ENCODE peak calls at places on chromosomes 4 and X, in nine cellular contexts. K, H, E, G, W, N, P, M and X are unnamed samples.

GRCh38 chrX:44244008-44244407 is 99.5 kb downstream of the EFHC2 start:
- DNase-seq in K (no peak), H (no peak), E (peak), G (peak), W (no peak), N (peak), P (peak), M (no peak), X (no peak)

GRCh38 chrX:123217077-123217476 is 33.0 kb downstream of the GRIA3 start:
- DNase-seq in K (no peak), H (no peak), E (peak), G (no peak), W (no peak), N (no peak), P (no peak), M (no peak), X (no peak)

GRCh38 chr4:6763330-6763851 is 19.1 kb upstream of the KIAA0232 start:
- DNase-seq in K (no peak), H (no peak), E (no peak), G (peak), W (no peak), N (peak), P (peak), M (peak), X (no peak)

GRCh38 chr4:96183630-96184029 is 343.7 kb downstream of the PDHA2 start:
- DNase-seq in K (no peak), H (peak), E (peak), G (no peak), W (no peak), N (no peak), P (no peak), M (no peak), X (no peak)

GRCh38 chr4:40856836-40857362 is 107.1 kb downstream of the NSUN7 start:
- DNase-seq in K (peak), H (peak), E (peak), G (peak), W (peak), N (peak), P (peak), M (peak), X (peak)

GRCh38 chr4:40626183-40626990 is 3.3 kb downstream of the RBM47 start:
- DNase-seq in K (no peak), H (no peak), E (peak), G (no peak), W (no peak), N (peak), P (peak), M (no peak), X (no peak)

GRCh38 chr4:33878710-33879109 is 2365.6 kb downstream of the ARAP2 start:
- DNase-seq in K (no peak), H (no peak), E (no peak), G (no peak), W (no peak), N (no peak), P (no peak), M (no peak), X (no peak)

GRCh38 chr4:76696109-76696508 is 201.8 kb downstream of the SOWAHB start:
- DNase-seq in K (no peak), H (no peak), E (peak), G (no peak), W (no peak), N (peak), P (peak), M (no peak), X (no peak)

GRCh38 chr4:17347445-17347844 is 164.4 kb downstream of the QDPR start:
- DNase-seq in K (no peak), H (no peak), E (peak), G (peak), W (no peak), N (peak), P (peak), M (no peak), X (no peak)

GRCh38 chrX:132443736-132444135 is 45.1 kb downstream of the MBNL3 start:
- DNase-seq in K (no peak), H (no peak), E (no peak), G (no peak), W (no peak), N (no peak), P (no peak), M (no peak), X (no peak)

GRCh38 chrX:151634937-151635336 is 60.3 kb upstream of the PRRG3 start:
- DNase-seq in K (no peak), H (no peak), E (no peak), G (no peak), W (no peak), N (no peak), P (no peak), M (no peak), X (no peak)

GRCh38 chrX:107726809-107727534 is 48.6 kb downstream of the TSC22D3 start:
- DNase-seq in K (no peak), H (no peak), E (no peak), G (no peak), W (no peak), N (no peak), P (no peak), M (no peak), X (no peak)